ENCODE peak calls at places on chromosomes 7 and 10, in four cellular contexts. F is tibial nerve; M is CD8-positive, alpha-beta memory T cell; I is uterus. J is an unnamed sample.

GRCh38 chr7:101882595-101883564 is 65.5 kb downstream of the CUX1 start:
- DNase-seq in F (peak; percentile 51), M (no peak), I (peak; percentile 98), J (peak; percentile 79)

GRCh38 chr10:92420554-92421275 is 129.7 kb downstream of the MARCHF5 start:
- DNase-seq in F (no peak), M (no peak), I (no peak), J (no peak)

GRCh38 chr7:30390872-30391646 is 87.5 kb downstream of the NOD1 start:
- DNase-seq in F (no peak), M (no peak), I (no peak), J (no peak)

GRCh38 chr10:34286136-34286739 is 528.9 kb downstream of the PARD3 start:
- DNase-seq in F (no peak), M (no peak), I (no peak), J (no peak)

GRCh38 chr7:64892116-64892515 is 11.0 kb upstream of the ZNF273 start:
- DNase-seq in F (no peak), M (no peak), I (no peak), J (no peak)

GRCh38 chr7:2979276-2979675 is 64.4 kb downstream of the CARD11 start:
- DNase-seq in F (no peak), M (no peak), I (no peak), J (no peak)

GRCh38 chr7:13551503-13551902 is 438.0 kb downstream of the ETV1 start:
- DNase-seq in F (no peak), M (no peak), I (no peak), J (no peak)

GRCh38 chr10:16440396-16441105 is 3.7 kb downstream of the PTER start:
- DNase-seq in F (no peak), M (no peak), I (no peak), J (no peak)

GRCh38 chr7:27923308-27923980 is 183.5 kb downstream of the TAX1BP1 start:
- DNase-seq in F (no peak), M (no peak), I (no peak), J (peak; percentile 70)

GRCh38 chr10:126160971-126161630 is 227.2 kb downstream of the ADAM12 start:
- DNase-seq in F (no peak), M (no peak), I (no peak), J (no peak)

GRCh38 chr7:110442386-110442837 is 648.5 kb upstream of the LRRN3 start:
- DNase-seq in F (no peak), M (no peak), I (no peak), J (no peak)

GRCh38 chr10:22429146-22429545 is 83.8 kb downstream of the SPAG6 start:
- DNase-seq in F (no peak), M (no peak), I (no peak), J (no peak)

GRCh38 chr10:10317151-10317550 is 700.5 kb upstream of the CELF2 start:
- DNase-seq in F (no peak), M (no peak), I (no peak), J (no peak)

GRCh38 chr7:110573862-110574528 is 516.9 kb upstream of the LRRN3 start:
- DNase-seq in F (no peak), M (no peak), I (no peak), J (no peak)

GRCh38 chr7:32658034-32658944 is 163.0 kb downstream of the AVL9 start:
- DNase-seq in F (no peak), M (no peak), I (no peak), J (no peak)

GRCh38 chr10:63208981-63209380 is 75.9 kb downstream of the NRBF2 start:
- DNase-seq in F (no peak), M (no peak), I (no peak), J (no peak)

GRCh38 chr7:114931656-114932011 is 9.7 kb downstream of the MDFIC start:
- DNase-seq in F (no peak), M (no peak), I (no peak), J (no peak)

GRCh38 chr10:122298598-122299301 is 27.7 kb downstream of the BTBD16 start:
- DNase-seq in F (peak; percentile 54), M (peak; percentile 47), I (peak; percentile 79), J (peak; percentile 64)

GRCh38 chr10:100370976-100371706 is 24.1 kb downstream of the SCD start:
- DNase-seq in F (peak; percentile 68), M (peak; percentile 31), I (peak; percentile 28), J (peak; percentile 62)

GRCh38 chr7:27141591-27142561 is 1.6 kb downstream of the HOXA5 start:
- DNase-seq in F (no peak), M (no peak), I (no peak), J (no peak)

GRCh38 chr10:53491774-53492173 is 719.2 kb upstream of the MBL2 start:
- DNase-seq in F (no peak), M (no peak), I (no peak), J (no peak)

GRCh38 chr10:27611209-27611608 is 107.1 kb downstream of the RAB18 start:
- DNase-seq in F (no peak), M (no peak), I (no peak), J (no peak)

GRCh38 chr10:71435571-71436267 is 39.0 kb downstream of the CDH23 start:
- DNase-seq in F (no peak), M (no peak), I (no peak), J (peak; percentile 62)

GRCh38 chr7:27201231-27202017 is 1.5 kb upstream of the HOXA13 start:
- DNase-seq in F (no peak), M (no peak), I (no peak), J (no peak)

GRCh38 chr10:89431977-89432376 is 17.6 kb downstream of the IFIT5 start:
- DNase-seq in F (no peak), M (no peak), I (no peak), J (no peak)

GRCh38 chr10:7846591-7846990 is 28.3 kb downstream of the TAF3 start:
- DNase-seq in F (no peak), M (no peak), I (no peak), J (no peak)

GRCh38 chr7:44097064-44097932 is 6.8 kb upstream of the AEBP1 start:
- DNase-seq in F (no peak), M (no peak), I (peak; percentile 12), J (no peak)

GRCh38 chr10:47402681-47403301 is 18.7 kb upstream of the ZNF488 start:
- DNase-seq in F (peak; percentile 30), M (no peak), I (peak; percentile 50), J (peak; percentile 70)

GRCh38 chr10:132465889-132466519 is 69.0 kb downstream of the PWWP2B start:
- DNase-seq in F (no peak), M (no peak), I (no peak), J (peak; percentile 6)

GRCh38 chr10:103676851-103677417 is 178.4 kb downstream of the SH3PXD2A start:
- DNase-seq in F (no peak), M (no peak), I (peak; percentile 78), J (peak; percentile 72)

GRCh38 chr7:89837515-89837914 is 316.8 kb upstream of the STEAP1 start:
- DNase-seq in F (no peak), M (no peak), I (no peak), J (no peak)

GRCh38 chr10:91190876-91191580 is 29.4 kb upstream of the PCGF5 start:
- DNase-seq in F (no peak), M (no peak), I (no peak), J (no peak)

GRCh38 chr10:101732096-101732495 is 37.1 kb upstream of the FBXW4 start:
- DNase-seq in F (no peak), M (no peak), I (no peak), J (no peak)

GRCh38 chr7:41817386-41817785 is 114.5 kb upstream of the INHBA start:
- DNase-seq in F (no peak), M (no peak), I (no peak), J (no peak)

GRCh38 chr7:21261627-21262564 is 166.0 kb upstream of the SP4 start:
- DNase-seq in F (no peak), M (peak; percentile 24), I (no peak), J (no peak)

GRCh38 chr7:63072806-63073205 is 925.8 kb upstream of the ZNF722 start:
- DNase-seq in F (no peak), M (no peak), I (no peak), J (no peak)

GRCh38 chr7:63071920-63072319 is 926.7 kb upstream of the ZNF722 start:
- DNase-seq in F (no peak), M (no peak), I (no peak), J (no peak)

GRCh38 chr7:63071396-63071795 is 927.3 kb upstream of the ZNF722 start:
- DNase-seq in F (no peak), M (no peak), I (no peak), J (no peak)

GRCh38 chr7:63073286-63073685 is 925.4 kb upstream of the ZNF722 start:
- DNase-seq in F (no peak), M (no peak), I (no peak), J (no peak)

DNA sequence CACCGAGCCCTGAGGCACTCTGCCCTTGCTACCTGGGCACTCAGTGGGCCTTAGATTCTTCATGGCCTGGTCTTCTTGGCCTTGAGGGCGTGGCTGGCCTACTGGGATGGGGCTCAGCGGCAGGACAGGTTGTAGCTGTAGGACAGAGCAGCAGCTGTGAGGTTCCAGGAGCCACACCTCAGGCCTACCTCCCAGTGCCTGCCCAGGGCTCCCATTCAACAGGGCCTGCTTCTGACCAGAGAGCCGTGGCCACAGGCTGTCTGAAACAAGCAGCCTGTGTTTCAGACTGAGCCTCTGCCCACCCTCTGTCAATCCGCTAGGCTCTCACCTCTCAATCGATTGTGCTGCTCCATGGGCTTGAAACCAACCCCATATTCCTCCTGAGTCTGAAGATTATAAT is 928.0 kb upstream of the ZNF722 start:
- DNase-seq in F (no peak), M (no peak), I (no peak), J (no peak)
- H3K9me3 ChIP-seq in F (no peaks in the 10 kb centered on the region), M (no peaks in the 10 kb centered on the region), I (no peaks in the 10 kb centered on the region), J (no peaks in the 10 kb centered on the region)

DNA sequence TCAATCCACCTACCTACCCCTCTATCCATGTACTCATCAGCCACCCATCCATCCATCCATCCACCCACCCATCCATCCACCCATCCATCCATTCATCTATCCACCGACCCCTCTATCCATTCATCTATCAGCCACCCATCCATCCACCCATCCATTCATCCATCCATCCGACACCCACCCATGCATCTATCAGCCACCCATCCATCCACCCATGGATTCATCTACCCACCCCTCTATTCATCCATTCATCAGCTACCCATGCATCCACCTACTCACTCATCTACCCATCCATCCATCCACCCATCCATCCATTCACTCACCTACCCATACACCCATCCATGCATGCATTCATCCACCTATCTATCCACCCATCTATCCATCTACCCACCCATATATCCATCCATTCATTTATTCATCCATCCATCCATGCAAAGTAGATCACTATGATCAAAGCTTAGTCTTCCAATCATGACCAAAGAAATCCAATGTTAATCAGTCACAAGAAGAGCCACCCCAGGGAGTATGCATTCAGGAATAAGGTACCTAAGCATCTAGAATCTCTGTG is 27.7 kb upstream of the ZNF467 start:
- DNase-seq in F (no peak), M (no peak), I (no peak), J (no peak)
- H3K4me3 ChIP-seq in F (no peak overlapping the region), M (no peak overlapping the region), I (no peak overlapping the region), J (no peak overlapping the region)

DNA sequence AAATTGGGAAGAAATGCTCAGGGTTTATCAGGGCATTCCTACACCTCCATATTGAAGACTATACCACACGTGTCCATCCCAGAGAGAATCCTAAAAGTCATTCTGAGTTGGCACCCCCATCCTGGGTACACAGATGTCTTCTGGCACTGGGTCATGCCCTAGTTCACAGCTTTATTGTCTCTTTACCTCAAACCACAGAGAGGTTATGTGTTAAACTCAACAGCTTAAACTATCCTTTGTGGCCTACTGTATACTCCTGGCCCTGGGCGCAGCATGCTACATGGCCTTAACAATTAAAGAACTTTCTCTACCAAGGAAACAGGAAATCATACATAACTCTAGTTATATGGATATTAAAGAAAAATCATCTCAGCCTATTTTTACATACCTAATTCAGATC is 115.6 kb upstream of the SEM1 start:
- DNase-seq in F (no peak), M (no peak), I (no peak), J (no peak)
- H3K9me3 ChIP-seq in F (no peaks in the 10 kb centered on the region), M (no peaks in the 10 kb centered on the region), I (no peaks in the 10 kb centered on the region), J (no peaks in the 10 kb centered on the region)

GRCh38 chr7:191105-192034 is 1.0 kb upstream of the FAM20C start:
- DNase-seq in F (no peak), M (no peak), I (peak; percentile 70), J (no peak)
- H3K4me3 ChIP-seq in F (peak overlapping the region; percentile 76), M (no peak overlapping the region), I (peak overlapping the region; percentile 81), J (peak overlapping the region; percentile 57)

J was measured in heart left ventricle.